ENCODE peak calls at places on chromosomes 12 and 14, in seven cellular contexts. F is epithelial cell of esophagus; B is HT1080; Y is CD8-positive, alpha-beta T cell; O is nephron progenitor cell; H is T-helper 2 cell; N is stimulated activated CD8-positive, alpha-beta memory T cell treated with anti-CD3 and anti-CD28 coated beads, Interleukin-4, amount 100 ng/mL, for 4 hours. J is an unnamed sample.

GRCh38 chr12:117124421-117125274 is 25.4 kb upstream of the TESC start:
- DNase-seq in F (no peak), B (no peak), Y (no peak), O (no peak), H (no peak), N (no peak), J (no peak)

GRCh38 chr14:92322516-92322915 is 449 bp upstream of the SLC24A4 start:
- DNase-seq in F (no peak), B (no peak), Y (no peak), O (no peak), H (no peak), N (no peak), J (no peak)

GRCh38 chr12:116389990-116390655 is 112.6 kb upstream of the MED13L start:
- DNase-seq in F (peak), B (peak), Y (no peak), O (no peak), H (no peak), N (no peak), J (no peak)

GRCh38 chr14:67569011-67569650 is 30.9 kb downstream of the PIGH start:
- DNase-seq in F (no peak), B (no peak), Y (no peak), O (peak), H (no peak), N (no peak), J (no peak)

GRCh38 chr12:90959538-90960139 is 4.7 kb upstream of the CCER1 start:
- DNase-seq in F (peak), B (peak), Y (no peak), O (peak), H (no peak), N (no peak), J (no peak)

GRCh38 chr14:24241829-24242443 is 487 bp downstream of the TINF2 start:
- DNase-seq in F (peak), B (peak), Y (peak), O (peak), H (peak), N (peak), J (peak)

GRCh38 chr14:49769171-49769570 is 1.2 kb downstream of the KLHDC2 start:
- DNase-seq in F (peak), B (peak), Y (no peak), O (no peak), H (no peak), N (no peak), J (no peak)

GRCh38 chr14:36014236-36014635 is 162.3 kb downstream of the PTCSC3 start:
- DNase-seq in F (no peak), B (no peak), Y (no peak), O (no peak), H (no peak), N (no peak), J (no peak)

GRCh38 chr14:59189281-59189821 is 884 bp downstream of the DAAM1 start:
- DNase-seq in F (peak), B (no peak), Y (peak), O (no peak), H (peak), N (peak), J (peak)

GRCh38 chr14:73243748-73244147 is 6.4 kb downstream of the PAPLN start:
- DNase-seq in F (no peak), B (no peak), Y (no peak), O (no peak), H (no peak), N (no peak), J (no peak)

GRCh38 chr12:117774986-117775775 is 193.6 kb downstream of the KSR2 start:
- DNase-seq in F (no peak), B (no peak), Y (no peak), O (no peak), H (no peak), N (no peak), J (no peak)

GRCh38 chr14:99093532-99094517 is 178.2 kb downstream of the BCL11B start:
- DNase-seq in F (peak), B (no peak), Y (no peak), O (no peak), H (no peak), N (no peak), J (no peak)

GRCh38 chr12:7005288-7005687 is 13.0 kb downstream of the LPCAT3 start:
- DNase-seq in F (no peak), B (no peak), Y (no peak), O (no peak), H (no peak), N (no peak), J (no peak)

GRCh38 chr12:38149395-38150073 is 167.0 kb upstream of the ALG10B start:
- DNase-seq in F (peak), B (peak), Y (no peak), O (no peak), H (no peak), N (no peak), J (no peak)

GRCh38 chr12:68665016-68665569 is 21.7 kb upstream of the NUP107 start:
- DNase-seq in F (no peak), B (no peak), Y (no peak), O (no peak), H (no peak), N (no peak), J (no peak)

GRCh38 chr12:30813741-30814687 is 59.3 kb upstream of the CAPRIN2 start:
- DNase-seq in F (peak), B (no peak), Y (no peak), O (no peak), H (no peak), N (no peak), J (no peak)

GRCh38 chr12:104152691-104153241 is 14.8 kb upstream of the NFYB start:
- DNase-seq in F (no peak), B (no peak), Y (no peak), O (no peak), H (no peak), N (no peak), J (no peak)

GRCh38 chr14:106622200-106622745 is 1095.9 kb downstream of the TMEM121 start:
- DNase-seq in F (no peak), B (no peak), Y (peak), O (no peak), H (no peak), N (peak), J (no peak)

GRCh38 chr12:4819654-4820053 is 90.1 kb upstream of the KCNA1 start:
- DNase-seq in F (no peak), B (peak), Y (no peak), O (no peak), H (no peak), N (no peak), J (no peak)

GRCh38 chr14:105401699-105402098 is 3.4 kb downstream of the TEX22 start:
- DNase-seq in F (no peak), B (no peak), Y (no peak), O (no peak), H (no peak), N (no peak), J (no peak)